ENCODE peak calls at places on chromosome 14, in ten cellular contexts. One of them, this sample, is unnamed.

GRCh38 chr14:87992349-87992719 is 648 bp downstream of the GALC start:
- DNase-seq in left ventricle myocardium superior: no peak
- DNase-seq in LHCN-M2: no peak
- DNase-seq in tibial artery: no peak
- DNase-seq in NCI-H774: no peak
- DNase-seq in left ventricle myocardium inferior: no peak
- DNase-seq in neural crest cell: no peak
- DNase-seq in HCEC 1CT: peak
- DNase-seq in activated T-helper 1 cell treated with anti-CD3 and anti-CD28 coated beads, Interleukin-12 subunit alpha, Interleukin-12 subunit beta, Interleukin-2, Interleukin-4 antibody, amounts not matched to agents 30 ng/mL and 10 ng/mL and 1 ng/mL, durations not matched to agents 14 hours and 24 hours and 36 hours: peak
- DNase-seq in brain microvascular endothelial cell: no peak
- DNase-seq in this sample: peak

GRCh38 chr14:77882631-77883030 is 82.7 kb downstream of the ADCK1 start:
- DNase-seq in left ventricle myocardium superior: no peak
- DNase-seq in LHCN-M2: peak
- DNase-seq in tibial artery: peak
- DNase-seq in NCI-H774: no peak
- DNase-seq in left ventricle myocardium inferior: no peak
- DNase-seq in neural crest cell: no peak
- DNase-seq in HCEC 1CT: no peak
- DNase-seq in activated T-helper 1 cell treated with anti-CD3 and anti-CD28 coated beads, Interleukin-12 subunit alpha, Interleukin-12 subunit beta, Interleukin-2, Interleukin-4 antibody, amounts not matched to agents 30 ng/mL and 10 ng/mL and 1 ng/mL, durations not matched to agents 14 hours and 24 hours and 36 hours: no peak
- DNase-seq in brain microvascular endothelial cell: no peak
- DNase-seq in this sample: peak

GRCh38 chr14:88993946-88994345 is 169.5 kb downstream of the TTC8 start:
- DNase-seq in left ventricle myocardium superior: no peak
- DNase-seq in LHCN-M2: no peak
- DNase-seq in tibial artery: no peak
- DNase-seq in NCI-H774: no peak
- DNase-seq in left ventricle myocardium inferior: no peak
- DNase-seq in neural crest cell: no peak
- DNase-seq in HCEC 1CT: peak
- DNase-seq in activated T-helper 1 cell treated with anti-CD3 and anti-CD28 coated beads, Interleukin-12 subunit alpha, Interleukin-12 subunit beta, Interleukin-2, Interleukin-4 antibody, amounts not matched to agents 30 ng/mL and 10 ng/mL and 1 ng/mL, durations not matched to agents 14 hours and 24 hours and 36 hours: no peak
- DNase-seq in brain microvascular endothelial cell: peak
- DNase-seq in this sample: peak

GRCh38 chr14:106039400-106039799 is 513.0 kb downstream of the TMEM121 start:
- DNase-seq in left ventricle myocardium superior: no peak
- DNase-seq in LHCN-M2: no peak
- DNase-seq in tibial artery: no peak
- DNase-seq in NCI-H774: no peak
- DNase-seq in left ventricle myocardium inferior: no peak
- DNase-seq in neural crest cell: no peak
- DNase-seq in HCEC 1CT: no peak
- DNase-seq in activated T-helper 1 cell treated with anti-CD3 and anti-CD28 coated beads, Interleukin-12 subunit alpha, Interleukin-12 subunit beta, Interleukin-2, Interleukin-4 antibody, amounts not matched to agents 30 ng/mL and 10 ng/mL and 1 ng/mL, durations not matched to agents 14 hours and 24 hours and 36 hours: peak
- DNase-seq in brain microvascular endothelial cell: no peak
- DNase-seq in this sample: no peak

GRCh38 chr14:100093322-100093721 is 28.1 kb downstream of the EVL start:
- DNase-seq in left ventricle myocardium superior: no peak
- DNase-seq in LHCN-M2: no peak
- DNase-seq in tibial artery: no peak
- DNase-seq in NCI-H774: no peak
- DNase-seq in left ventricle myocardium inferior: no peak
- DNase-seq in neural crest cell: no peak
- DNase-seq in HCEC 1CT: no peak
- DNase-seq in activated T-helper 1 cell treated with anti-CD3 and anti-CD28 coated beads, Interleukin-12 subunit alpha, Interleukin-12 subunit beta, Interleukin-2, Interleukin-4 antibody, amounts not matched to agents 30 ng/mL and 10 ng/mL and 1 ng/mL, durations not matched to agents 14 hours and 24 hours and 36 hours: no peak
- DNase-seq in brain microvascular endothelial cell: no peak
- DNase-seq in this sample: no peak

GRCh38 chr14:94748667-94749347 is 21.1 kb downstream of the GSC start:
- DNase-seq in left ventricle myocardium superior: peak
- DNase-seq in LHCN-M2: no peak
- DNase-seq in tibial artery: no peak
- DNase-seq in NCI-H774: peak
- DNase-seq in left ventricle myocardium inferior: no peak
- DNase-seq in neural crest cell: peak
- DNase-seq in HCEC 1CT: no peak
- DNase-seq in activated T-helper 1 cell treated with anti-CD3 and anti-CD28 coated beads, Interleukin-12 subunit alpha, Interleukin-12 subunit beta, Interleukin-2, Interleukin-4 antibody, amounts not matched to agents 30 ng/mL and 10 ng/mL and 1 ng/mL, durations not matched to agents 14 hours and 24 hours and 36 hours: no peak
- DNase-seq in brain microvascular endothelial cell: peak
- DNase-seq in this sample: no peak

GRCh38 chr14:105376521-105377440 is 21.6 kb upstream of the TEX22 start:
- DNase-seq in left ventricle myocardium superior: no peak
- DNase-seq in LHCN-M2: no peak
- DNase-seq in tibial artery: no peak
- DNase-seq in NCI-H774: no peak
- DNase-seq in left ventricle myocardium inferior: no peak
- DNase-seq in neural crest cell: no peak
- DNase-seq in HCEC 1CT: no peak
- DNase-seq in activated T-helper 1 cell treated with anti-CD3 and anti-CD28 coated beads, Interleukin-12 subunit alpha, Interleukin-12 subunit beta, Interleukin-2, Interleukin-4 antibody, amounts not matched to agents 30 ng/mL and 10 ng/mL and 1 ng/mL, durations not matched to agents 14 hours and 24 hours and 36 hours: no peak
- DNase-seq in brain microvascular endothelial cell: no peak
- DNase-seq in this sample: no peak

GRCh38 chr14:86672071-86672470 is 1142.1 kb downstream of the FLRT2 start:
- DNase-seq in left ventricle myocardium superior: no peak
- DNase-seq in LHCN-M2: no peak
- DNase-seq in tibial artery: no peak
- DNase-seq in NCI-H774: no peak
- DNase-seq in left ventricle myocardium inferior: no peak
- DNase-seq in neural crest cell: no peak
- DNase-seq in HCEC 1CT: no peak
- DNase-seq in activated T-helper 1 cell treated with anti-CD3 and anti-CD28 coated beads, Interleukin-12 subunit alpha, Interleukin-12 subunit beta, Interleukin-2, Interleukin-4 antibody, amounts not matched to agents 30 ng/mL and 10 ng/mL and 1 ng/mL, durations not matched to agents 14 hours and 24 hours and 36 hours: no peak
- DNase-seq in brain microvascular endothelial cell: no peak
- DNase-seq in this sample: no peak

GRCh38 chr14:51922624-51923023 is 62.2 kb downstream of the GNG2 start:
- DNase-seq in left ventricle myocardium superior: no peak
- DNase-seq in LHCN-M2: no peak
- DNase-seq in tibial artery: no peak
- DNase-seq in NCI-H774: no peak
- DNase-seq in left ventricle myocardium inferior: no peak
- DNase-seq in neural crest cell: peak
- DNase-seq in HCEC 1CT: no peak
- DNase-seq in activated T-helper 1 cell treated with anti-CD3 and anti-CD28 coated beads, Interleukin-12 subunit alpha, Interleukin-12 subunit beta, Interleukin-2, Interleukin-4 antibody, amounts not matched to agents 30 ng/mL and 10 ng/mL and 1 ng/mL, durations not matched to agents 14 hours and 24 hours and 36 hours: no peak
- DNase-seq in brain microvascular endothelial cell: peak
- DNase-seq in this sample: no peak

GRCh38 chr14:59919582-59920377 is at the start of gene LRRC9:
- DNase-seq in left ventricle myocardium superior: peak
- DNase-seq in LHCN-M2: no peak
- DNase-seq in tibial artery: no peak
- DNase-seq in NCI-H774: peak
- DNase-seq in left ventricle myocardium inferior: peak
- DNase-seq in neural crest cell: peak
- DNase-seq in HCEC 1CT: no peak
- DNase-seq in activated T-helper 1 cell treated with anti-CD3 and anti-CD28 coated beads, Interleukin-12 subunit alpha, Interleukin-12 subunit beta, Interleukin-2, Interleukin-4 antibody, amounts not matched to agents 30 ng/mL and 10 ng/mL and 1 ng/mL, durations not matched to agents 14 hours and 24 hours and 36 hours: no peak
- DNase-seq in brain microvascular endothelial cell: no peak
- DNase-seq in this sample: peak

GRCh38 chr14:102392506-102392905 is 29.8 kb downstream of the TECPR2 start:
- DNase-seq in left ventricle myocardium superior: no peak
- DNase-seq in LHCN-M2: no peak
- DNase-seq in tibial artery: no peak
- DNase-seq in NCI-H774: no peak
- DNase-seq in left ventricle myocardium inferior: no peak
- DNase-seq in neural crest cell: no peak
- DNase-seq in HCEC 1CT: no peak
- DNase-seq in activated T-helper 1 cell treated with anti-CD3 and anti-CD28 coated beads, Interleukin-12 subunit alpha, Interleukin-12 subunit beta, Interleukin-2, Interleukin-4 antibody, amounts not matched to agents 30 ng/mL and 10 ng/mL and 1 ng/mL, durations not matched to agents 14 hours and 24 hours and 36 hours: no peak
- DNase-seq in brain microvascular endothelial cell: no peak
- DNase-seq in this sample: peak

GRCh38 chr14:51304956-51305355 is 64.9 kb downstream of the TMX1 start:
- DNase-seq in left ventricle myocardium superior: no peak
- DNase-seq in LHCN-M2: peak
- DNase-seq in tibial artery: no peak
- DNase-seq in NCI-H774: no peak
- DNase-seq in left ventricle myocardium inferior: no peak
- DNase-seq in neural crest cell: no peak
- DNase-seq in HCEC 1CT: peak
- DNase-seq in activated T-helper 1 cell treated with anti-CD3 and anti-CD28 coated beads, Interleukin-12 subunit alpha, Interleukin-12 subunit beta, Interleukin-2, Interleukin-4 antibody, amounts not matched to agents 30 ng/mL and 10 ng/mL and 1 ng/mL, durations not matched to agents 14 hours and 24 hours and 36 hours: no peak
- DNase-seq in brain microvascular endothelial cell: peak
- DNase-seq in this sample: peak

GRCh38 chr14:29273513-29273912 is 506.9 kb downstream of the FOXG1 start:
- DNase-seq in left ventricle myocardium superior: no peak
- DNase-seq in LHCN-M2: no peak
- DNase-seq in tibial artery: no peak
- DNase-seq in NCI-H774: no peak
- DNase-seq in left ventricle myocardium inferior: no peak
- DNase-seq in neural crest cell: no peak
- DNase-seq in HCEC 1CT: no peak
- DNase-seq in activated T-helper 1 cell treated with anti-CD3 and anti-CD28 coated beads, Interleukin-12 subunit alpha, Interleukin-12 subunit beta, Interleukin-2, Interleukin-4 antibody, amounts not matched to agents 30 ng/mL and 10 ng/mL and 1 ng/mL, durations not matched to agents 14 hours and 24 hours and 36 hours: no peak
- DNase-seq in brain microvascular endothelial cell: no peak
- DNase-seq in this sample: no peak

GRCh38 chr14:59262717-59263469 is 74.4 kb downstream of the DAAM1 start:
- DNase-seq in left ventricle myocardium superior: no peak
- DNase-seq in LHCN-M2: no peak
- DNase-seq in tibial artery: no peak
- DNase-seq in NCI-H774: peak
- DNase-seq in left ventricle myocardium inferior: no peak
- DNase-seq in neural crest cell: peak
- DNase-seq in HCEC 1CT: no peak
- DNase-seq in activated T-helper 1 cell treated with anti-CD3 and anti-CD28 coated beads, Interleukin-12 subunit alpha, Interleukin-12 subunit beta, Interleukin-2, Interleukin-4 antibody, amounts not matched to agents 30 ng/mL and 10 ng/mL and 1 ng/mL, durations not matched to agents 14 hours and 24 hours and 36 hours: no peak
- DNase-seq in brain microvascular endothelial cell: no peak
- DNase-seq in this sample: no peak

GRCh38 chr14:69298131-69299071 is 38.4 kb downstream of the GALNT16 start:
- DNase-seq in left ventricle myocardium superior: peak
- DNase-seq in LHCN-M2: no peak
- DNase-seq in tibial artery: no peak
- DNase-seq in NCI-H774: no peak
- DNase-seq in left ventricle myocardium inferior: no peak
- DNase-seq in neural crest cell: no peak
- DNase-seq in HCEC 1CT: no peak
- DNase-seq in activated T-helper 1 cell treated with anti-CD3 and anti-CD28 coated beads, Interleukin-12 subunit alpha, Interleukin-12 subunit beta, Interleukin-2, Interleukin-4 antibody, amounts not matched to agents 30 ng/mL and 10 ng/mL and 1 ng/mL, durations not matched to agents 14 hours and 24 hours and 36 hours: no peak
- DNase-seq in brain microvascular endothelial cell: no peak
- DNase-seq in this sample: no peak

GRCh38 chr14:103710771-103711392 is 4.4 kb downstream of the XRCC3 start:
- DNase-seq in left ventricle myocardium superior: peak
- DNase-seq in LHCN-M2: no peak
- DNase-seq in tibial artery: no peak
- DNase-seq in NCI-H774: no peak
- DNase-seq in left ventricle myocardium inferior: no peak
- DNase-seq in neural crest cell: no peak
- DNase-seq in HCEC 1CT: no peak
- DNase-seq in activated T-helper 1 cell treated with anti-CD3 and anti-CD28 coated beads, Interleukin-12 subunit alpha, Interleukin-12 subunit beta, Interleukin-2, Interleukin-4 antibody, amounts not matched to agents 30 ng/mL and 10 ng/mL and 1 ng/mL, durations not matched to agents 14 hours and 24 hours and 36 hours: no peak
- DNase-seq in brain microvascular endothelial cell: no peak
- DNase-seq in this sample: no peak

GRCh38 chr14:68775614-68776126 is 17.2 kb downstream of the ZFP36L1 start:
- DNase-seq in left ventricle myocardium superior: no peak
- DNase-seq in LHCN-M2: no peak
- DNase-seq in tibial artery: peak
- DNase-seq in NCI-H774: no peak
- DNase-seq in left ventricle myocardium inferior: no peak
- DNase-seq in neural crest cell: no peak
- DNase-seq in HCEC 1CT: no peak
- DNase-seq in activated T-helper 1 cell treated with anti-CD3 and anti-CD28 coated beads, Interleukin-12 subunit alpha, Interleukin-12 subunit beta, Interleukin-2, Interleukin-4 antibody, amounts not matched to agents 30 ng/mL and 10 ng/mL and 1 ng/mL, durations not matched to agents 14 hours and 24 hours and 36 hours: no peak
- DNase-seq in brain microvascular endothelial cell: no peak
- DNase-seq in this sample: no peak

GRCh38 chr14:101360045-101360931 is 201.0 kb upstream of the DIO3 start:
- DNase-seq in left ventricle myocardium superior: peak
- DNase-seq in LHCN-M2: no peak
- DNase-seq in tibial artery: peak
- DNase-seq in NCI-H774: no peak
- DNase-seq in left ventricle myocardium inferior: peak
- DNase-seq in neural crest cell: no peak
- DNase-seq in HCEC 1CT: peak
- DNase-seq in activated T-helper 1 cell treated with anti-CD3 and anti-CD28 coated beads, Interleukin-12 subunit alpha, Interleukin-12 subunit beta, Interleukin-2, Interleukin-4 antibody, amounts not matched to agents 30 ng/mL and 10 ng/mL and 1 ng/mL, durations not matched to agents 14 hours and 24 hours and 36 hours: no peak
- DNase-seq in brain microvascular endothelial cell: no peak
- DNase-seq in this sample: peak

GRCh38 chr14:71410578-71411279 is 503.5 kb downstream of the PCNX1 start:
- DNase-seq in left ventricle myocardium superior: no peak
- DNase-seq in LHCN-M2: no peak
- DNase-seq in tibial artery: no peak
- DNase-seq in NCI-H774: no peak
- DNase-seq in left ventricle myocardium inferior: no peak
- DNase-seq in neural crest cell: no peak
- DNase-seq in HCEC 1CT: no peak
- DNase-seq in activated T-helper 1 cell treated with anti-CD3 and anti-CD28 coated beads, Interleukin-12 subunit alpha, Interleukin-12 subunit beta, Interleukin-2, Interleukin-4 antibody, amounts not matched to agents 30 ng/mL and 10 ng/mL and 1 ng/mL, durations not matched to agents 14 hours and 24 hours and 36 hours: no peak
- DNase-seq in brain microvascular endothelial cell: no peak
- DNase-seq in this sample: no peak

GRCh38 chr14:24068711-24069410 is 2.5 kb upstream of the CPNE6 start:
- DNase-seq in left ventricle myocardium superior: no peak
- DNase-seq in LHCN-M2: no peak
- DNase-seq in tibial artery: no peak
- DNase-seq in NCI-H774: no peak
- DNase-seq in left ventricle myocardium inferior: no peak
- DNase-seq in neural crest cell: no peak
- DNase-seq in HCEC 1CT: no peak
- DNase-seq in activated T-helper 1 cell treated with anti-CD3 and anti-CD28 coated beads, Interleukin-12 subunit alpha, Interleukin-12 subunit beta, Interleukin-2, Interleukin-4 antibody, amounts not matched to agents 30 ng/mL and 10 ng/mL and 1 ng/mL, durations not matched to agents 14 hours and 24 hours and 36 hours: no peak
- DNase-seq in brain microvascular endothelial cell: no peak
- DNase-seq in this sample: no peak

GRCh38 chr14:64880382-64881121 is 845 bp upstream of the SPTB start:
- DNase-seq in left ventricle myocardium superior: peak
- DNase-seq in LHCN-M2: no peak
- DNase-seq in tibial artery: peak
- DNase-seq in NCI-H774: peak
- DNase-seq in left ventricle myocardium inferior: peak
- DNase-seq in neural crest cell: peak
- DNase-seq in HCEC 1CT: no peak
- DNase-seq in activated T-helper 1 cell treated with anti-CD3 and anti-CD28 coated beads, Interleukin-12 subunit alpha, Interleukin-12 subunit beta, Interleukin-2, Interleukin-4 antibody, amounts not matched to agents 30 ng/mL and 10 ng/mL and 1 ng/mL, durations not matched to agents 14 hours and 24 hours and 36 hours: peak
- DNase-seq in brain microvascular endothelial cell: no peak
- DNase-seq in this sample: peak

GRCh38 chr14:48580692-48581091 is 905.3 kb upstream of the MDGA2 start:
- DNase-seq in left ventricle myocardium superior: no peak
- DNase-seq in LHCN-M2: no peak
- DNase-seq in tibial artery: no peak
- DNase-seq in NCI-H774: no peak
- DNase-seq in left ventricle myocardium inferior: no peak
- DNase-seq in neural crest cell: no peak
- DNase-seq in HCEC 1CT: no peak
- DNase-seq in activated T-helper 1 cell treated with anti-CD3 and anti-CD28 coated beads, Interleukin-12 subunit alpha, Interleukin-12 subunit beta, Interleukin-2, Interleukin-4 antibody, amounts not matched to agents 30 ng/mL and 10 ng/mL and 1 ng/mL, durations not matched to agents 14 hours and 24 hours and 36 hours: no peak
- DNase-seq in brain microvascular endothelial cell: no peak
- DNase-seq in this sample: no peak

GRCh38 chr14:64721391-64721791 is 17.2 kb downstream of the PLEKHG3 start:
- DNase-seq in left ventricle myocardium superior: no peak
- DNase-seq in LHCN-M2: peak
- DNase-seq in tibial artery: peak
- DNase-seq in NCI-H774: no peak
- DNase-seq in left ventricle myocardium inferior: no peak
- DNase-seq in neural crest cell: no peak
- DNase-seq in HCEC 1CT: no peak
- DNase-seq in activated T-helper 1 cell treated with anti-CD3 and anti-CD28 coated beads, Interleukin-12 subunit alpha, Interleukin-12 subunit beta, Interleukin-2, Interleukin-4 antibody, amounts not matched to agents 30 ng/mL and 10 ng/mL and 1 ng/mL, durations not matched to agents 14 hours and 24 hours and 36 hours: no peak
- DNase-seq in brain microvascular endothelial cell: no peak
- DNase-seq in this sample: peak

GRCh38 chr14:104676694-104677505 is 12.5 kb upstream of the INF2 start:
- DNase-seq in left ventricle myocardium superior: peak
- DNase-seq in LHCN-M2: no peak
- DNase-seq in tibial artery: no peak
- DNase-seq in NCI-H774: no peak
- DNase-seq in left ventricle myocardium inferior: peak
- DNase-seq in neural crest cell: peak
- DNase-seq in HCEC 1CT: no peak
- DNase-seq in activated T-helper 1 cell treated with anti-CD3 and anti-CD28 coated beads, Interleukin-12 subunit alpha, Interleukin-12 subunit beta, Interleukin-2, Interleukin-4 antibody, amounts not matched to agents 30 ng/mL and 10 ng/mL and 1 ng/mL, durations not matched to agents 14 hours and 24 hours and 36 hours: no peak
- DNase-seq in brain microvascular endothelial cell: no peak
- DNase-seq in this sample: no peak

GRCh38 chr14:54567634-54568561 is 970 bp downstream of the SAMD4A start:
- DNase-seq in left ventricle myocardium superior: peak
- DNase-seq in LHCN-M2: peak
- DNase-seq in tibial artery: peak
- DNase-seq in NCI-H774: no peak
- DNase-seq in left ventricle myocardium inferior: peak
- DNase-seq in neural crest cell: peak
- DNase-seq in HCEC 1CT: peak
- DNase-seq in activated T-helper 1 cell treated with anti-CD3 and anti-CD28 coated beads, Interleukin-12 subunit alpha, Interleukin-12 subunit beta, Interleukin-2, Interleukin-4 antibody, amounts not matched to agents 30 ng/mL and 10 ng/mL and 1 ng/mL, durations not matched to agents 14 hours and 24 hours and 36 hours: peak
- DNase-seq in brain microvascular endothelial cell: peak
- DNase-seq in this sample: peak

GRCh38 chr14:99687284-99688209 is 3.4 kb downstream of the CYP46A1 start:
- DNase-seq in left ventricle myocardium superior: no peak
- DNase-seq in LHCN-M2: no peak
- DNase-seq in tibial artery: no peak
- DNase-seq in NCI-H774: no peak
- DNase-seq in left ventricle myocardium inferior: no peak
- DNase-seq in neural crest cell: no peak
- DNase-seq in HCEC 1CT: no peak
- DNase-seq in activated T-helper 1 cell treated with anti-CD3 and anti-CD28 coated beads, Interleukin-12 subunit alpha, Interleukin-12 subunit beta, Interleukin-2, Interleukin-4 antibody, amounts not matched to agents 30 ng/mL and 10 ng/mL and 1 ng/mL, durations not matched to agents 14 hours and 24 hours and 36 hours: no peak
- DNase-seq in brain microvascular endothelial cell: no peak
- DNase-seq in this sample: no peak

GRCh38 chr14:61662437-61663311 is 32.6 kb upstream of the HIF1A start:
- DNase-seq in left ventricle myocardium superior: no peak
- DNase-seq in LHCN-M2: peak
- DNase-seq in tibial artery: no peak
- DNase-seq in NCI-H774: no peak
- DNase-seq in left ventricle myocardium inferior: no peak
- DNase-seq in neural crest cell: no peak
- DNase-seq in HCEC 1CT: peak
- DNase-seq in activated T-helper 1 cell treated with anti-CD3 and anti-CD28 coated beads, Interleukin-12 subunit alpha, Interleukin-12 subunit beta, Interleukin-2, Interleukin-4 antibody, amounts not matched to agents 30 ng/mL and 10 ng/mL and 1 ng/mL, durations not matched to agents 14 hours and 24 hours and 36 hours: peak
- DNase-seq in brain microvascular endothelial cell: peak
- DNase-seq in this sample: peak

GRCh38 chr14:54503476-54503875 is 6.2 kb upstream of the CGRRF1 start:
- DNase-seq in left ventricle myocardium superior: no peak
- DNase-seq in LHCN-M2: peak
- DNase-seq in tibial artery: no peak
- DNase-seq in NCI-H774: no peak
- DNase-seq in left ventricle myocardium inferior: no peak
- DNase-seq in neural crest cell: no peak
- DNase-seq in HCEC 1CT: peak
- DNase-seq in activated T-helper 1 cell treated with anti-CD3 and anti-CD28 coated beads, Interleukin-12 subunit alpha, Interleukin-12 subunit beta, Interleukin-2, Interleukin-4 antibody, amounts not matched to agents 30 ng/mL and 10 ng/mL and 1 ng/mL, durations not matched to agents 14 hours and 24 hours and 36 hours: no peak
- DNase-seq in brain microvascular endothelial cell: peak
- DNase-seq in this sample: peak

This sample was measured in GM23248.